ENCODE peak calls at places on chromosomes 6 and 20, in five cellular contexts. One of them, this sample, is unnamed.

GRCh38 chr6:139391709-139392108 is 17.3 kb upstream of the CITED2 start:
- DNase-seq in A549: no peak
- DNase-seq in GM23338: no peak
- DNase-seq in HepG2: no peak
- DNase-seq in GM12878: no peak
- DNase-seq in this sample: no peak

GRCh38 chr20:16004108-16004854 is 569.0 kb downstream of the KIF16B start:
- DNase-seq in A549: no peak
- DNase-seq in GM23338: no peak
- DNase-seq in HepG2: no peak
- DNase-seq in GM12878: no peak
- DNase-seq in this sample: no peak

GRCh38 chr6:158645064-158646022 is 800 bp upstream of the DYNLT1 start:
- DNase-seq in A549: no peak
- DNase-seq in GM23338: no peak
- DNase-seq in HepG2: no peak
- DNase-seq in GM12878: no peak
- DNase-seq in this sample: no peak

GRCh38 chr6:133837801-133838349 is 51.0 kb upstream of the TCF21 start:
- DNase-seq in A549: peak; percentile 28
- DNase-seq in GM23338: peak; percentile 95
- DNase-seq in HepG2: peak; percentile 56
- DNase-seq in GM12878: no peak
- DNase-seq in this sample: peak; percentile 70

GRCh38 chr6:12058164-12058926 is 46.2 kb downstream of the HIVEP1 start:
- DNase-seq in A549: no peak
- DNase-seq in GM23338: no peak
- DNase-seq in HepG2: no peak
- DNase-seq in GM12878: no peak
- DNase-seq in this sample: no peak

GRCh38 chr6:142417331-142417750 is 115.5 kb downstream of the ADGRG6 start:
- DNase-seq in A549: no peak
- DNase-seq in GM23338: no peak
- DNase-seq in HepG2: no peak
- DNase-seq in GM12878: no peak
- DNase-seq in this sample: no peak

GRCh38 chr6:148157841-148158240 is 184.8 kb upstream of the SASH1 start:
- DNase-seq in A549: no peak
- DNase-seq in GM23338: no peak
- DNase-seq in HepG2: no peak
- DNase-seq in GM12878: no peak
- DNase-seq in this sample: no peak

GRCh38 chr6:2780109-2780730 is 15.0 kb downstream of the WRNIP1 start:
- DNase-seq in A549: no peak
- DNase-seq in GM23338: no peak
- DNase-seq in HepG2: no peak
- DNase-seq in GM12878: no peak
- DNase-seq in this sample: no peak

GRCh38 chr6:157020398-157021266 is 243.5 kb downstream of the ARID1B start:
- DNase-seq in A549: peak; percentile 52
- DNase-seq in GM23338: peak; percentile 83
- DNase-seq in HepG2: peak; percentile 51
- DNase-seq in GM12878: no peak
- DNase-seq in this sample: no peak

GRCh38 chr6:52499026-52499425 is 77.8 kb downstream of the TRAM2 start:
- DNase-seq in A549: no peak
- DNase-seq in GM23338: peak; percentile 13
- DNase-seq in HepG2: no peak
- DNase-seq in GM12878: no peak
- DNase-seq in this sample: no peak

GRCh38 chr6:154394571-154394970 is 38.0 kb upstream of the IPCEF1 start:
- DNase-seq in A549: no peak
- DNase-seq in GM23338: no peak
- DNase-seq in HepG2: no peak
- DNase-seq in GM12878: no peak
- DNase-seq in this sample: no peak

GRCh38 chr20:17557675-17558006 is 12.2 kb upstream of the DSTN start:
- DNase-seq in A549: peak; percentile 66
- DNase-seq in GM23338: no peak
- DNase-seq in HepG2: peak; percentile 50
- DNase-seq in GM12878: no peak
- DNase-seq in this sample: no peak

GRCh38 chr20:58906894-58907293 is 54.4 kb downstream of the GNAS start:
- DNase-seq in A549: no peak
- DNase-seq in GM23338: no peak
- DNase-seq in HepG2: no peak
- DNase-seq in GM12878: no peak
- DNase-seq in this sample: no peak

GRCh38 chr6:3419624-3420272 is 37.1 kb downstream of the SLC22A23 start:
- DNase-seq in A549: no peak
- DNase-seq in GM23338: no peak
- DNase-seq in HepG2: peak; percentile 87
- DNase-seq in GM12878: no peak
- DNase-seq in this sample: no peak

GRCh38 chr6:107590378-107590777 is 100.5 kb downstream of the SOBP start:
- DNase-seq in A549: no peak
- DNase-seq in GM23338: peak; percentile 28
- DNase-seq in HepG2: no peak
- DNase-seq in GM12878: no peak
- DNase-seq in this sample: no peak

GRCh38 chr6:3016473-3017280 is 17.0 kb downstream of the NQO2 start:
- DNase-seq in A549: no peak
- DNase-seq in GM23338: no peak
- DNase-seq in HepG2: no peak
- DNase-seq in GM12878: no peak
- DNase-seq in this sample: no peak

GRCh38 chr6:129184808-129185366 is 301.9 kb downstream of the LAMA2 start:
- DNase-seq in A549: no peak
- DNase-seq in GM23338: no peak
- DNase-seq in HepG2: no peak
- DNase-seq in GM12878: no peak
- DNase-seq in this sample: no peak

GRCh38 chr6:82889117-82889516 is 176.5 kb downstream of the UBE3D start:
- DNase-seq in A549: no peak
- DNase-seq in GM23338: no peak
- DNase-seq in HepG2: no peak
- DNase-seq in GM12878: no peak
- DNase-seq in this sample: no peak

GRCh38 chr6:6559994-6560393 is 28.5 kb upstream of the LY86 start:
- DNase-seq in A549: no peak
- DNase-seq in GM23338: no peak
- DNase-seq in HepG2: no peak
- DNase-seq in GM12878: no peak
- DNase-seq in this sample: no peak

GRCh38 chr20:19786311-19786710 is 28.3 kb downstream of the RIN2 start:
- DNase-seq in A549: no peak
- DNase-seq in GM23338: peak; percentile 60
- DNase-seq in HepG2: no peak
- DNase-seq in GM12878: no peak
- DNase-seq in this sample: no peak

GRCh38 chr6:139119553-139119952 is 15.3 kb upstream of the HECA start:
- DNase-seq in A549: no peak
- DNase-seq in GM23338: no peak
- DNase-seq in HepG2: no peak
- DNase-seq in GM12878: no peak
- DNase-seq in this sample: no peak

GRCh38 chr6:117992856-117993255 is 85.8 kb downstream of the SLC35F1 start:
- DNase-seq in A549: no peak
- DNase-seq in GM23338: no peak
- DNase-seq in HepG2: no peak
- DNase-seq in GM12878: no peak
- DNase-seq in this sample: no peak

GRCh38 chr6:37972994-37973757 is 153.6 kb downstream of the ZFAND3 start:
- DNase-seq in A549: no peak
- DNase-seq in GM23338: no peak
- DNase-seq in HepG2: no peak
- DNase-seq in GM12878: no peak
- DNase-seq in this sample: no peak

GRCh38 chr6:132270745-132271414 is 130.4 kb downstream of the MOXD1 start:
- DNase-seq in A549: no peak
- DNase-seq in GM23338: no peak
- DNase-seq in HepG2: no peak
- DNase-seq in GM12878: no peak
- DNase-seq in this sample: no peak

GRCh38 chr20:10519361-10520048 is 84.4 kb downstream of the SLX4IP start:
- DNase-seq in A549: no peak
- DNase-seq in GM23338: no peak
- DNase-seq in HepG2: no peak
- DNase-seq in GM12878: peak; percentile 28
- DNase-seq in this sample: no peak

GRCh38 chr6:41539204-41539603 is 7.0 kb upstream of the FOXP4 start:
- DNase-seq in A549: no peak
- DNase-seq in GM23338: no peak
- DNase-seq in HepG2: no peak
- DNase-seq in GM12878: no peak
- DNase-seq in this sample: no peak

GRCh38 chr20:50284811-50285375 is 94.3 kb downstream of the CEBPB start:
- DNase-seq in A549: no peak
- DNase-seq in GM23338: no peak
- DNase-seq in HepG2: no peak
- DNase-seq in GM12878: no peak
- DNase-seq in this sample: no peak

GRCh38 chr20:370977-371754 is 9.4 kb upstream of the TRIB3 start:
- DNase-seq in A549: no peak
- DNase-seq in GM23338: no peak
- DNase-seq in HepG2: peak; percentile 63
- DNase-seq in GM12878: no peak
- DNase-seq in this sample: peak; percentile 55

GRCh38 chr6:49649982-49650381 is 13.3 kb upstream of the RHAG start:
- DNase-seq in A549: no peak
- DNase-seq in GM23338: no peak
- DNase-seq in HepG2: no peak
- DNase-seq in GM12878: no peak
- DNase-seq in this sample: peak; percentile 60

GRCh38 chr20:21181028-21181427 is 55.1 kb downstream of the KIZ start:
- DNase-seq in A549: no peak
- DNase-seq in GM23338: no peak
- DNase-seq in HepG2: no peak
- DNase-seq in GM12878: no peak
- DNase-seq in this sample: no peak

GRCh38 chr20:21180248-21180647 is 54.4 kb downstream of the KIZ start:
- DNase-seq in A549: no peak
- DNase-seq in GM23338: peak; percentile 48
- DNase-seq in HepG2: no peak
- DNase-seq in GM12878: no peak
- DNase-seq in this sample: no peak

GRCh38 chr20:21183722-21184121 is 57.8 kb downstream of the KIZ start:
- DNase-seq in A549: no peak
- DNase-seq in GM23338: no peak
- DNase-seq in HepG2: no peak
- DNase-seq in GM12878: no peak
- DNase-seq in this sample: no peak

GRCh38 chr20:21184810-21185209 is 58.9 kb downstream of the KIZ start:
- DNase-seq in A549: no peak
- DNase-seq in GM23338: no peak
- DNase-seq in HepG2: peak; percentile 71
- DNase-seq in GM12878: no peak
- DNase-seq in this sample: no peak

GRCh38 chr20:21182832-21183563 is 57.1 kb downstream of the KIZ start:
- DNase-seq in A549: no peak
- DNase-seq in GM23338: no peak
- DNase-seq in HepG2: no peak
- DNase-seq in GM12878: no peak
- DNase-seq in this sample: no peak
- TF ChIP-seq JUNB in A549: peak; percentile 64
- TF ChIP-seq JUNB in GM23338: no peak
- TF ChIP-seq JUNB in HepG2: no peak
- TF ChIP-seq JUNB in GM12878: no peak
- TF ChIP-seq JUNB in this sample: no peak

GRCh38 chr20:61871913-61872312 is 193.8 kb downstream of the TAF4 start:
- DNase-seq in A549: no peak
- DNase-seq in GM23338: no peak
- DNase-seq in HepG2: no peak
- DNase-seq in GM12878: no peak
- DNase-seq in this sample: no peak
- TF ChIP-seq JUNB in A549: no peak
- TF ChIP-seq JUNB in GM23338: no peak
- TF ChIP-seq JUNB in HepG2: no peak
- TF ChIP-seq JUNB in GM12878: no peak
- TF ChIP-seq JUNB in this sample: no peak

DNA sequence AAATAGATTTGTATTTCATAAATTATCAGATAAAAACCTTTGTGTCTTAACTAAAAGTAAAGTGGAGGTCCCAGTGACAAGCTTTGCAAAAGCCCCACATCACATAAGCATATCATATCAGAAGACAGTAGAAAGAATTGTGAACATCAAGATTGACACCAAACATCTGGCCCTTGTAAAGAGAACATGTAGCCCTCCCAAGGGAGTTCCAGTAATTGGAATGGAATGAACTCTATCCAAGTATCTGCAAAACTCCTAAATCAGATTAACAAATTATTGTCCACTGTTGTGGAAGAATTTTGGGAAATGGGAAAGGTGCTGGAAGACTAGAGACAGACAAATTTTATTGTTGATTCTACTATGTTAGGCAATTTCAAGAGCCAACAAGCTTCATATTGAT is 268.8 kb downstream of the KCNQ5 start:
- DNase-seq in A549: no peak
- DNase-seq in GM23338: no peak
- DNase-seq in HepG2: no peak
- DNase-seq in GM12878: no peak
- DNase-seq in this sample: no peak
- TF ChIP-seq JUNB in A549: no peak
- TF ChIP-seq JUNB in GM23338: no peak
- TF ChIP-seq JUNB in HepG2: no peak
- TF ChIP-seq JUNB in GM12878: no peak
- TF ChIP-seq JUNB in this sample: no peak

GRCh38 chr20:42844751-42845150 is 345.0 kb downstream of the PTPRT start:
- DNase-seq in A549: no peak
- DNase-seq in GM23338: no peak
- DNase-seq in HepG2: no peak
- DNase-seq in GM12878: no peak
- DNase-seq in this sample: no peak

GRCh38 chr20:42852691-42853090 is 337.0 kb downstream of the PTPRT start:
- DNase-seq in A549: no peak
- DNase-seq in GM23338: no peak
- DNase-seq in HepG2: no peak
- DNase-seq in GM12878: no peak
- DNase-seq in this sample: no peak

DNA sequence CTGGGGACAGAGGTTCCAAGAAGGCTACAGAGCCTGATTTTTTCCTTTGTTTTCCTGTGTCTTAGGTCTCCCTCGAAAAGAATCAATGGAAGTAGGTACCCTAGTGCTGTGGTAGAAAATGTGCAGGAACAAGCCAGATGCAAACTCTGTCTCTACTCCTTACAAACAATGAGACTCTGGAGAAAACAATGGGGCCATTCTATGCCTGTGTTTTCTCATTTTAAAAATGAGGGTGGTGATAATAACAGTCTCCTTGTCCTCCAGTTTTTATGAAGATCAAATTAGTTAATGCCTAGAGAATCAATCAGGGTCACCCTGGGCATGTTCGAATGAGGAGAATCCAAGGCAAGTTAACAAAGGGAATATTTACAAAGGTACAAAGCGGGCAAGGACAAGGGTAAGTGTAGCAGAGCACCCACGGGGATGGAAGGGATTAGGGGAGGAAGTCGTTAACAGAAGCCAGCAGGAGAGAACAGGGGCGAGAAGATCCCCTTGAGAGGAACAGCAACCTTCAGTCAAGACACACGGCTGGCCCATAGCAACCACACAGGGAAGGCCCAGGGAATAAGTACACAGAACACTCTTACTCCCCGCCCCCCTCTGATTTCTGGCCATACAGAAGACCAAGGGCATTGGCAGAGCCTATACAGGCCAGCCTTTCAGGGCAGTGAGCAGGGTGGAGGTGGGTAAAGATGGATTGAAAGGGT is 342.8 kb downstream of the PTPRT start:
- DNase-seq in A549: no peak
- DNase-seq in GM23338: no peak
- DNase-seq in HepG2: no peak
- DNase-seq in GM12878: no peak
- DNase-seq in this sample: no peak
- TF ChIP-seq JUNB in A549: no peak
- TF ChIP-seq JUNB in GM23338: no peak
- TF ChIP-seq JUNB in HepG2: no peak
- TF ChIP-seq JUNB in GM12878: no peak
- TF ChIP-seq JUNB in this sample: no peak

This sample was measured in K562.